ENCODE peak calls at places on chromosomes 6 and 20, in nine cellular contexts. One of them, this sample, is unnamed.

GRCh38 chr20:36307412-36308317 is 1.5 kb downstream of the DLGAP4 start:
- DNase-seq in suprapubic skin: no peak
- DNase-seq in kidney epithelial cell: no peak
- DNase-seq in RWPE1: no peak
- DNase-seq in H9: no peak
- DNase-seq in B cell: no peak
- DNase-seq in upper lobe of right lung: peak
- DNase-seq in neural progenitor cell: peak
- DNase-seq in PC-9: no peak
- DNase-seq in this sample: no peak

GRCh38 chr20:17693534-17694001 is 6.2 kb upstream of the BANF2 start:
- DNase-seq in suprapubic skin: no peak
- DNase-seq in kidney epithelial cell: no peak
- DNase-seq in RWPE1: peak
- DNase-seq in H9: no peak
- DNase-seq in B cell: no peak
- DNase-seq in upper lobe of right lung: no peak
- DNase-seq in neural progenitor cell: no peak
- DNase-seq in PC-9: no peak
- DNase-seq in this sample: peak

GRCh38 chr6:42929928-42930360 is 664 bp downstream of the CNPY3 start:
- DNase-seq in suprapubic skin: no peak
- DNase-seq in kidney epithelial cell: peak
- DNase-seq in RWPE1: peak
- DNase-seq in H9: no peak
- DNase-seq in B cell: peak
- DNase-seq in upper lobe of right lung: no peak
- DNase-seq in neural progenitor cell: no peak
- DNase-seq in PC-9: peak
- DNase-seq in this sample: no peak

GRCh38 chr6:7108196-7108963 is 619 bp downstream of the RREB1 start:
- DNase-seq in suprapubic skin: peak
- DNase-seq in kidney epithelial cell: no peak
- DNase-seq in RWPE1: peak
- DNase-seq in H9: peak
- DNase-seq in B cell: peak
- DNase-seq in upper lobe of right lung: peak
- DNase-seq in neural progenitor cell: peak
- DNase-seq in PC-9: no peak
- DNase-seq in this sample: no peak

GRCh38 chr6:49321673-49322072 is 141.4 kb downstream of the MMUT start:
- DNase-seq in suprapubic skin: no peak
- DNase-seq in kidney epithelial cell: no peak
- DNase-seq in RWPE1: no peak
- DNase-seq in H9: no peak
- DNase-seq in B cell: no peak
- DNase-seq in upper lobe of right lung: no peak
- DNase-seq in neural progenitor cell: no peak
- DNase-seq in PC-9: no peak
- DNase-seq in this sample: no peak

GRCh38 chr6:136980070-136980469 is 58.0 kb downstream of the SLC35D3 start:
- DNase-seq in suprapubic skin: no peak
- DNase-seq in kidney epithelial cell: no peak
- DNase-seq in RWPE1: no peak
- DNase-seq in H9: no peak
- DNase-seq in B cell: no peak
- DNase-seq in upper lobe of right lung: no peak
- DNase-seq in neural progenitor cell: no peak
- DNase-seq in PC-9: no peak
- DNase-seq in this sample: no peak

GRCh38 chr20:38108438-38109024 is 56.5 kb downstream of the TGM2 start:
- DNase-seq in suprapubic skin: no peak
- DNase-seq in kidney epithelial cell: no peak
- DNase-seq in RWPE1: no peak
- DNase-seq in H9: no peak
- DNase-seq in B cell: no peak
- DNase-seq in upper lobe of right lung: no peak
- DNase-seq in neural progenitor cell: no peak
- DNase-seq in PC-9: no peak
- DNase-seq in this sample: no peak

GRCh38 chr6:144353871-144354314 is 68.8 kb downstream of the UTRN start:
- DNase-seq in suprapubic skin: no peak
- DNase-seq in kidney epithelial cell: no peak
- DNase-seq in RWPE1: no peak
- DNase-seq in H9: no peak
- DNase-seq in B cell: no peak
- DNase-seq in upper lobe of right lung: no peak
- DNase-seq in neural progenitor cell: no peak
- DNase-seq in PC-9: no peak
- DNase-seq in this sample: no peak

GRCh38 chr6:35377002-35377401 is 34.6 kb downstream of the PPARD start:
- DNase-seq in suprapubic skin: no peak
- DNase-seq in kidney epithelial cell: no peak
- DNase-seq in RWPE1: no peak
- DNase-seq in H9: no peak
- DNase-seq in B cell: no peak
- DNase-seq in upper lobe of right lung: no peak
- DNase-seq in neural progenitor cell: no peak
- DNase-seq in PC-9: no peak
- DNase-seq in this sample: no peak

GRCh38 chr6:3512832-3513231 is 56.0 kb upstream of the SLC22A23 start:
- DNase-seq in suprapubic skin: no peak
- DNase-seq in kidney epithelial cell: no peak
- DNase-seq in RWPE1: no peak
- DNase-seq in H9: no peak
- DNase-seq in B cell: no peak
- DNase-seq in upper lobe of right lung: no peak
- DNase-seq in neural progenitor cell: no peak
- DNase-seq in PC-9: peak
- DNase-seq in this sample: no peak

GRCh38 chr20:44746367-44747165 is 901 bp downstream of the KCNK15 start:
- DNase-seq in suprapubic skin: no peak
- DNase-seq in kidney epithelial cell: no peak
- DNase-seq in RWPE1: no peak
- DNase-seq in H9: no peak
- DNase-seq in B cell: no peak
- DNase-seq in upper lobe of right lung: no peak
- DNase-seq in neural progenitor cell: no peak
- DNase-seq in PC-9: no peak
- DNase-seq in this sample: no peak

GRCh38 chr20:36924167-36925045 is 27.1 kb downstream of the SAMHD1 start:
- DNase-seq in suprapubic skin: no peak
- DNase-seq in kidney epithelial cell: no peak
- DNase-seq in RWPE1: no peak
- DNase-seq in H9: no peak
- DNase-seq in B cell: no peak
- DNase-seq in upper lobe of right lung: peak
- DNase-seq in neural progenitor cell: no peak
- DNase-seq in PC-9: no peak
- DNase-seq in this sample: no peak

GRCh38 chr6:40020166-40020565 is 85.9 kb upstream of the MOCS1 start:
- DNase-seq in suprapubic skin: no peak
- DNase-seq in kidney epithelial cell: no peak
- DNase-seq in RWPE1: no peak
- DNase-seq in H9: no peak
- DNase-seq in B cell: no peak
- DNase-seq in upper lobe of right lung: no peak
- DNase-seq in neural progenitor cell: no peak
- DNase-seq in PC-9: no peak
- DNase-seq in this sample: no peak

GRCh38 chr6:26493258-26493657 is 6.8 kb upstream of the BTN1A1 start:
- DNase-seq in suprapubic skin: no peak
- DNase-seq in kidney epithelial cell: no peak
- DNase-seq in RWPE1: no peak
- DNase-seq in H9: no peak
- DNase-seq in B cell: no peak
- DNase-seq in upper lobe of right lung: no peak
- DNase-seq in neural progenitor cell: no peak
- DNase-seq in PC-9: no peak
- DNase-seq in this sample: no peak

GRCh38 chr20:37395921-37396519 is 50.1 kb downstream of the SRC start:
- DNase-seq in suprapubic skin: no peak
- DNase-seq in kidney epithelial cell: no peak
- DNase-seq in RWPE1: no peak
- DNase-seq in H9: peak
- DNase-seq in B cell: no peak
- DNase-seq in upper lobe of right lung: no peak
- DNase-seq in neural progenitor cell: peak
- DNase-seq in PC-9: no peak
- DNase-seq in this sample: no peak

DNA sequence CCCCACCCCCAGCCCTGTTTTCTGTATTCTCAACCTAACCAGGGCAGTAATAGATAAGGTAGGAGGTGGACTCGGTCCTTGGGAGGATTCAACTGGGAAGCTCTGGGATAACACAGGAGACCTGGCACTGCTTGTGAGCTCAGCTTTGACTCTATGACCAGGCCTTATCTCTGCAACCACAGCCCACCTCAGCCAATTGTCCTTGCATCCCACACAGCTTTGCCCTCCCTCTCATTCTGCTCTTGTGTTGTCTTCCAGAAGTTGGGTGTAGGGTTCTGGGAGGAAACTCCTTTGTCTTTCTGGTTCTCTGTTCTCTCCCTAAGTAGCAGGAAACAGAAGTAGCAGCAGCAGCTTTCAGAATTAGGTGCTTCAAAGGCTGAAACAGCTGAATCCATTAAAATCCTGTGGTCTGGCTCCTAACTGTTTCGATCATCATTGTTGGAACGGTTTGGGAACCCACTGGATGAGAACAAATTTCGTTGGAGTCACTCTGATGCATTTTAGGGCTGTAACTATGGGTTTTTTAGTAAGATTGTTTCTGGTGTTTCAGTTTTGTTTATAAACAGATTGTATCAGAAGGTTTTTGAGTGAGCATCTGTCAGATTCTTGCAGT is 32.4 kb upstream of the SNX9 start:
- DNase-seq in suprapubic skin: no peak
- DNase-seq in kidney epithelial cell: no peak
- DNase-seq in RWPE1: no peak
- DNase-seq in H9: no peak
- DNase-seq in B cell: no peak
- DNase-seq in upper lobe of right lung: no peak
- DNase-seq in neural progenitor cell: no peak
- DNase-seq in PC-9: no peak
- DNase-seq in this sample: no peak
- TF ChIP-seq CTCF in suprapubic skin: no peak
- TF ChIP-seq CTCF in kidney epithelial cell: no peak
- TF ChIP-seq CTCF in RWPE1: no peak
- TF ChIP-seq CTCF in H9: no peak
- TF ChIP-seq CTCF in B cell: no peak
- TF ChIP-seq CTCF in upper lobe of right lung: no peak
- TF ChIP-seq CTCF in neural progenitor cell: no peak
- TF ChIP-seq CTCF in PC-9: no peak
- TF ChIP-seq CTCF in this sample: no peak

GRCh38 chr6:84172080-84172479 is 55.4 kb downstream of the CEP162 start:
- DNase-seq in suprapubic skin: no peak
- DNase-seq in kidney epithelial cell: no peak
- DNase-seq in RWPE1: no peak
- DNase-seq in H9: no peak
- DNase-seq in B cell: no peak
- DNase-seq in upper lobe of right lung: no peak
- DNase-seq in neural progenitor cell: no peak
- DNase-seq in PC-9: no peak
- DNase-seq in this sample: no peak

GRCh38 chr6:84177253-84177652 is 50.2 kb downstream of the CEP162 start:
- DNase-seq in suprapubic skin: no peak
- DNase-seq in kidney epithelial cell: no peak
- DNase-seq in RWPE1: no peak
- DNase-seq in H9: no peak
- DNase-seq in B cell: no peak
- DNase-seq in upper lobe of right lung: no peak
- DNase-seq in neural progenitor cell: peak
- DNase-seq in PC-9: no peak
- DNase-seq in this sample: no peak

GRCh38 chr6:84172574-84172973 is 54.9 kb downstream of the CEP162 start:
- DNase-seq in suprapubic skin: no peak
- DNase-seq in kidney epithelial cell: no peak
- DNase-seq in RWPE1: no peak
- DNase-seq in H9: no peak
- DNase-seq in B cell: no peak
- DNase-seq in upper lobe of right lung: no peak
- DNase-seq in neural progenitor cell: no peak
- DNase-seq in PC-9: no peak
- DNase-seq in this sample: no peak
- TF ChIP-seq CTCF in suprapubic skin: no peak
- TF ChIP-seq CTCF in kidney epithelial cell: no peak
- TF ChIP-seq CTCF in RWPE1: no peak
- TF ChIP-seq CTCF in H9: no peak
- TF ChIP-seq CTCF in B cell: no peak
- TF ChIP-seq CTCF in upper lobe of right lung: no peak
- TF ChIP-seq CTCF in neural progenitor cell: no peak
- TF ChIP-seq CTCF in PC-9: no peak
- TF ChIP-seq CTCF in this sample: no peak

GRCh38 chr20:31934968-31935764 is 16.7 kb downstream of the PDRG1 start:
- DNase-seq in suprapubic skin: no peak
- DNase-seq in kidney epithelial cell: no peak
- DNase-seq in RWPE1: no peak
- DNase-seq in H9: peak
- DNase-seq in B cell: no peak
- DNase-seq in upper lobe of right lung: no peak
- DNase-seq in neural progenitor cell: peak
- DNase-seq in PC-9: no peak
- DNase-seq in this sample: peak
- TF ChIP-seq CTCF in suprapubic skin: no peak
- TF ChIP-seq CTCF in kidney epithelial cell: no peak
- TF ChIP-seq CTCF in RWPE1: no peak
- TF ChIP-seq CTCF in H9: peak
- TF ChIP-seq CTCF in B cell: no peak
- TF ChIP-seq CTCF in upper lobe of right lung: no peak
- TF ChIP-seq CTCF in neural progenitor cell: peak
- TF ChIP-seq CTCF in PC-9: no peak
- TF ChIP-seq CTCF in this sample: peak

GRCh38 chr6:41443616-41444525 is 102.3 kb upstream of the FOXP4 start:
- DNase-seq in suprapubic skin: no peak
- DNase-seq in kidney epithelial cell: no peak
- DNase-seq in RWPE1: no peak
- DNase-seq in H9: no peak
- DNase-seq in B cell: no peak
- DNase-seq in upper lobe of right lung: no peak
- DNase-seq in neural progenitor cell: no peak
- DNase-seq in PC-9: no peak
- DNase-seq in this sample: no peak

GRCh38 chr6:41445268-41445667 is 100.9 kb upstream of the FOXP4 start:
- DNase-seq in suprapubic skin: no peak
- DNase-seq in kidney epithelial cell: no peak
- DNase-seq in RWPE1: no peak
- DNase-seq in H9: no peak
- DNase-seq in B cell: no peak
- DNase-seq in upper lobe of right lung: no peak
- DNase-seq in neural progenitor cell: no peak
- DNase-seq in PC-9: no peak
- DNase-seq in this sample: no peak

GRCh38 chr6:41441598-41442205 is 104.5 kb upstream of the FOXP4 start:
- DNase-seq in suprapubic skin: no peak
- DNase-seq in kidney epithelial cell: no peak
- DNase-seq in RWPE1: no peak
- DNase-seq in H9: no peak
- DNase-seq in B cell: no peak
- DNase-seq in upper lobe of right lung: no peak
- DNase-seq in neural progenitor cell: peak
- DNase-seq in PC-9: no peak
- DNase-seq in this sample: no peak

GRCh38 chr6:41440958-41441357 is 105.2 kb upstream of the FOXP4 start:
- DNase-seq in suprapubic skin: no peak
- DNase-seq in kidney epithelial cell: no peak
- DNase-seq in RWPE1: no peak
- DNase-seq in H9: no peak
- DNase-seq in B cell: no peak
- DNase-seq in upper lobe of right lung: no peak
- DNase-seq in neural progenitor cell: no peak
- DNase-seq in PC-9: no peak
- DNase-seq in this sample: no peak

GRCh38 chr6:41442800-41443501 is 103.2 kb upstream of the FOXP4 start:
- DNase-seq in suprapubic skin: no peak
- DNase-seq in kidney epithelial cell: no peak
- DNase-seq in RWPE1: no peak
- DNase-seq in H9: peak
- DNase-seq in B cell: peak
- DNase-seq in upper lobe of right lung: no peak
- DNase-seq in neural progenitor cell: peak
- DNase-seq in PC-9: no peak
- DNase-seq in this sample: no peak
- TF ChIP-seq CTCF in suprapubic skin: peak
- TF ChIP-seq CTCF in kidney epithelial cell: peak
- TF ChIP-seq CTCF in RWPE1: no peak
- TF ChIP-seq CTCF in H9: peak
- TF ChIP-seq CTCF in B cell: peak
- TF ChIP-seq CTCF in upper lobe of right lung: peak
- TF ChIP-seq CTCF in neural progenitor cell: peak
- TF ChIP-seq CTCF in PC-9: no peak
- TF ChIP-seq CTCF in this sample: peak